ENCODE peak calls at places on chromosome 2, in four cellular contexts. L is cardiac muscle cell; O is CD8-positive, alpha-beta T cell; X is tibial artery. D is an unnamed sample.

GRCh38 chr2:185676316-185676715 is 62.3 kb upstream of the FSIP2 start:
- DNase-seq in X (no peak), O (no peak), L (no peak), D (no peak)

GRCh38 chr2:207528980-207529329 is 807 bp upstream of the CREB1 start:
- DNase-seq in L (no peak), X (no peak), O (peak; percentile 36), D (no peak)

GRCh38 chr2:222960126-222960525 is 91.9 kb upstream of the KCNE4 start:
- DNase-seq in X (no peak), L (no peak), O (no peak), D (no peak)

GRCh38 chr2:214201892-214202291 is 209.0 kb upstream of the VWC2L start:
- DNase-seq in L (no peak), X (no peak), O (no peak), D (no peak)

GRCh38 chr2:85264471-85264870 is 63.3 kb downstream of the TGOLN2 start:
- DNase-seq in O (no peak), L (peak; percentile 41), X (no peak), D (no peak)

GRCh38 chr2:66017763-66018162 is 417.2 kb upstream of the MEIS1 start:
- DNase-seq in O (no peak), L (no peak), X (no peak), D (no peak)

GRCh38 chr2:238274152-238274865 is 14.1 kb downstream of the PER2 start:
- DNase-seq in O (no peak), X (no peak), L (no peak), D (peak; percentile 40)

GRCh38 chr2:146801886-146802285 is 1042.9 kb upstream of the ACVR2A start:
- DNase-seq in X (no peak), O (no peak), L (no peak), D (no peak)

GRCh38 chr2:239517686-239518085 is 116.9 kb upstream of the HDAC4 start:
- DNase-seq in L (no peak), O (no peak), X (no peak), D (no peak)

GRCh38 chr2:136376798-136377211 is 258.9 kb upstream of the CXCR4 start:
- DNase-seq in O (no peak), L (no peak), X (no peak), D (no peak)

GRCh38 chr2:136377423-136378382 is 259.8 kb upstream of the CXCR4 start:
- DNase-seq in O (no peak), L (no peak), X (no peak), D (no peak)

GRCh38 chr2:136375017-136375901 is 257.3 kb upstream of the CXCR4 start:
- DNase-seq in O (no peak), X (no peak), L (no peak), D (no peak)

GRCh38 chr2:136376211-136376610 is 258.3 kb upstream of the CXCR4 start:
- DNase-seq in O (no peak), X (no peak), L (no peak), D (no peak)

GRCh38 chr2:136373035-136373434 is 255.1 kb upstream of the CXCR4 start:
- DNase-seq in O (no peak), X (no peak), L (no peak), D (no peak)
- TF ChIP-seq CTCF in O (no peak), X (no peak), L (no peak), D (no peak)

DNA sequence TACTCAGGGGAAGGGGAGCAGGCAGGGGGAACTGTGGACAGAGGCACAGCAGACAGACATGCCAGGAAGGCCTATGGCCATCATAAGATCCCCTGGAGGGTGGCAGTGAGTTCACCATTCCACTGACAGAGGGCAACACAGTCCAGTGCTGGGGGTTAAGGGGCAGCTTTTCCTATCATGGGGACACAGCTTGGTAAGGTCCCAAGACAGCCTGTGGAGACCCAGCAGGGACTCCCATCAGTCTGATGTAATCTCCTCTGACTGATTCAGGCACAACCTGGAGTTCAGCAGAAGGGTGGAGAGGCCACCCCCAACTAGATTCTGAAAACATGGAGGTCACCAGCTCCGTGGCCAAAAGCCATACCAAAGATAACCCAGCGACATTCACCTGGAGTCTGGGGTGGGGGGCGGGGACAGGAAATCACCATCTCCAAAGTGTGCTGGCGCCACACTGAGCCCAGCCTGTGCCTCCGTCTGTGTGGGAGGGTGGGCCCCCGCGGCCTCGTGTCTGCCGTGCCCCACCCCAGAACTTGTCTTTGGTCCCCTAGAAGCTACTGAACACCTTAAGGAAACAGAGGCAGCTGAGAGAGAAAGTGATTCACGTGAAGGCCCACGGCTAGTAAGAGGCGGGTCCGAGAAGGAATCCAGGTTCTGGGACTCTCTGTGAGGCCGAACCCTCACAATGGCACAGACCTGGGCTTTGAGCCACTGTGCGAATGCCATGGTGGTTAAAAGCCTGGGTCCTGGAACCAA is 28.6 kb downstream of the DNMT3A start:
- DNase-seq in L (no peak), X (no peak), O (no peak), D (no peak)
- TF ChIP-seq CTCF in L (no peak), X (no peak), O (no peak), D (no peak)

DNA sequence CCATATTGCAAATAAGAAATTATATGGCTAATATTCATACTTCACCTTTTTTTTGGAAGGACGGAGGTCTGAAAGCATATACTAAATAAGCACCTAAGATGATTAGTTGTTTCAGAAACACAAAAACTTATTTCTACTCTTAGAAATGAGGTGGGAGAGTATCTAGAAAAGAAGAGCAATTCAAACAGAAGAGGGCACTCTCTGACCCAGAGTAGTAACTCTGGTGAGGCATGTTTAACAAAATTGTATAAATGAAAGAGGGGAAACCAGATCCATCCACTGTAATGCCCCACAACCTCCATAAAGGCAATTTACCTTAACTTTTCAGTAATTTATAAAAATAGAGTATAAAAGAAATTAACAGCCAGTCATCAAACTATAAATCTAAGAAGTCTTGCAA is 669.6 kb upstream of the VRK2 start:
- DNase-seq in O (no peak), X (no peak), L (peak; percentile 30), D (no peak)
- TF ChIP-seq CTCF in O (no peak), X (no peak), L (no peak), D (peak; percentile 11)

GRCh38 chr2:232545511-232546375 is 4.6 kb downstream of the TIGD1 start:
- DNase-seq in L (no peak), X (no peak), O (no peak), D (no peak)

GRCh38 chr2:232543928-232544631 is 4.6 kb downstream of the CHRNG start:
- DNase-seq in L (no peak), X (no peak), O (no peak), D (no peak)

GRCh38 chr2:232542715-232543467 is 3.4 kb downstream of the CHRNG start:
- DNase-seq in X (no peak), L (no peak), O (no peak), D (peak; percentile 41)

GRCh38 chr2:232543491-232543890 is 4.0 kb downstream of the CHRNG start:
- DNase-seq in L (no peak), O (no peak), X (no peak), D (no peak)

DNA sequence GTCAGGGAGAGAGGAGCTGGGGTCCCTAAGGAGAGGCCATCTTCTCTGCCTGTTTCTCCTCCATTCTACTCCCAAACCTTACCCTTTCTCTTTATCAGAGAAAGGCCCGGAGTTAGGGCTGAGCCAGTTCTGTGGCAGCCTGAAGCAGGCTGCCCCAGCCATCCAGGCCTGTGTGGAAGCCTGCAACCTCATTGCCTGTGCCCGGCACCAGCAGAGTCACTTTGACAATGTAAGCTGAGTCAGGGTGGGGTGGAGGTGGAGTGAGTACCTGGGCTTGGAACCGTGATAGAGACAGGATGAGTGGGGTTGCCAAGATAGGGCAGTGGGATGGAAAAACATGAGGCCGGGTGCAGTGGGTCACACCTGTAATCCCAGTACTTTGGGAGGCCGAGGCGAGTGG is 5.2 kb downstream of the CHRNG start:
- DNase-seq in X (no peak), O (no peak), L (no peak), D (no peak)
- TF ChIP-seq CTCF in X (no peak), O (no peak), L (no peak), D (no peak)

DNA sequence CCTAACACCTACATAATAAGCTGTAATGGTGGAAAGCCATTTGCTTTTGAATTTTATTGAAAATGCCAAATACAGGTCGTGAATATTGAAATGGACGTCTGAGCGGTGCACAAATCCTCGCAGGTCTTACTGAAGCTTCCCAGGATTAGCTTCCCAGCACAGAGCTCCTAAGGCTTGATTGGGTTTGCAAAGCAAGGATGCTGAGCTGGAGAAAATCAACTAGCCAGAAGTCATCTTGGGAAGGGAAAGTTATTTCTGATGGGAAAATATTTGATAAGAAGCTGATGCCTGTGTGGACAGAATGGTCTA is 40.9 kb upstream of the DAPL1 start:
- DNase-seq in X (no peak), O (no peak), L (no peak), D (no peak)
- TF ChIP-seq CTCF in X (no peak), O (peak; percentile 47), L (no peak), D (no peak)

D was measured in psoas muscle.